ENCODE peak calls at places on chromosome X, in four cellular contexts. Y is T-helper 1 cell, W is glutamatergic neuron, I is nephron progenitor cell. K is an unnamed sample.

GRCh38 chrX:44742480-44743155 is 101.2 kb upstream of the DUSP21 start:
- DNase-seq in Y (no peak), W (no peak), I (no peak), K (no peak)

GRCh38 chrX:70852294-70852693 is 56.2 kb downstream of the TEX11 start:
- DNase-seq in Y (no peak), W (no peak), I (no peak), K (no peak)

GRCh38 chrX:72268601-72269365 is 8.3 kb downstream of the RPS4X start:
- DNase-seq in Y (no peak), W (no peak), I (no peak), K (no peak)

GRCh38 chrX:34521563-34521962 is 135.5 kb downstream of the TMEM47 start:
- DNase-seq in Y (no peak), W (no peak), I (no peak), K (no peak)

GRCh38 chrX:105347373-105347772 is 126.9 kb upstream of the TEX13A start:
- DNase-seq in Y (no peak), W (no peak), I (no peak), K (no peak)

GRCh38 chrX:13581554-13581953 is 12.2 kb downstream of the EGFL6 start:
- DNase-seq in Y (no peak), W (no peak), I (no peak), K (no peak)

GRCh38 chrX:23631136-23631535 is 36.2 kb upstream of the PRDX4 start:
- DNase-seq in Y (no peak), W (no peak), I (no peak), K (no peak)

GRCh38 chrX:16739574-16739973 is 20.2 kb downstream of the SYAP1 start:
- DNase-seq in Y (no peak), W (no peak), I (no peak), K (no peak)

GRCh38 chrX:40165861-40166260 is 68.1 kb upstream of the BCOR start:
- DNase-seq in Y (no peak), W (no peak), I (no peak), K (no peak)

GRCh38 chrX:130167040-130167439 is 1.4 kb upstream of the AIFM1 start:
- DNase-seq in Y (no peak), W (no peak), I (no peak), K (no peak)

GRCh38 chrX:12894074-12894691 is 12.2 kb upstream of the TLR8 start:
- DNase-seq in Y (peak; percentile 7), W (peak; percentile 41), I (peak; percentile 29), K (peak; percentile 20)

GRCh38 chrX:121579016-121579760 is 531.8 kb downstream of the GLUD2 start:
- DNase-seq in Y (no peak), W (no peak), I (peak; percentile 12), K (no peak)

GRCh38 chrX:40132751-40133150 is 35.0 kb upstream of the BCOR start:
- DNase-seq in Y (no peak), W (no peak), I (no peak), K (no peak)

GRCh38 chrX:78011846-78012245 is 42.4 kb upstream of the PGAM4 start:
- DNase-seq in Y (no peak), W (no peak), I (no peak), K (no peak)

GRCh38 chrX:66408507-66408906 is 230.4 kb downstream of the EDA2R start:
- DNase-seq in Y (no peak), W (no peak), I (no peak), K (no peak)

GRCh38 chrX:80285131-80285773 is 135.0 kb upstream of the TENT5D start:
- DNase-seq in Y (no peak), W (peak; percentile 48), I (peak; percentile 31), K (no peak)

GRCh38 chrX:133979641-133980230 is 5.7 kb downstream of the GPC3 start:
- DNase-seq in Y (no peak), W (no peak), I (no peak), K (no peak)

GRCh38 chrX:154016366-154017076 is 3.2 kb downstream of the IRAK1 start:
- DNase-seq in Y (no peak), W (no peak), I (no peak), K (no peak)

GRCh38 chrX:138026211-138026610 is 460.3 kb downstream of the ZIC3 start:
- DNase-seq in Y (no peak), W (no peak), I (no peak), K (no peak)

GRCh38 chrX:150761176-150761818 is 68.1 kb downstream of the MTMR1 start:
- DNase-seq in Y (no peak), W (no peak), I (no peak), K (no peak)

GRCh38 chrX:16114640-16115039 is 8.7 kb upstream of the GRPR start:
- DNase-seq in Y (no peak), W (no peak), I (no peak), K (no peak)

GRCh38 chrX:154517101-154517781 is 1.2 kb upstream of the FAM3A start:
- DNase-seq in Y (no peak), W (no peak), I (peak; percentile 48), K (no peak)

GRCh38 chrX:10615931-10616780 is 4.2 kb downstream of the MID1 start:
- DNase-seq in Y (no peak), W (peak; percentile 37), I (peak; percentile 39), K (no peak)

GRCh38 chrX:88135735-88136134 is 611.3 kb upstream of the CPXCR1 start:
- DNase-seq in Y (no peak), W (no peak), I (no peak), K (no peak)

GRCh38 chrX:7334253-7334935 is 186.4 kb upstream of the PUDP start:
- DNase-seq in Y (no peak), W (no peak), I (no peak), K (no peak)

GRCh38 chrX:19902110-19902509 is 14.7 kb upstream of the SH3KBP1 start:
- DNase-seq in Y (no peak), W (no peak), I (no peak), K (no peak)

GRCh38 chrX:152991123-152991522 is 2.8 kb downstream of the PNMA5 start:
- DNase-seq in Y (no peak), W (no peak), I (no peak), K (no peak)